ENCODE peak calls at places on chromosomes 1 and 21, in ten cellular contexts. M is kidney epithelial cell, J is AG10803, O is A549, R is BE2C, E is fibroblast of the aortic adventitia, H is cardiac muscle cell, Q is mucosa of descending colon, C is heart right ventricle, Y is lower lobe of right lung. G is an unnamed sample.
A peak's percentile ranks its signal among the peaks of the same experiment; 100 is the strongest.

GRCh38 chr1:63662846-63663245 is 69.6 kb downstream of the PGM1 start:
- DNase-seq in O (peak; percentile 79), R (no peak), E (peak; percentile 36), C (no peak), M (peak; percentile 89), Q (no peak), H (no peak), J (no peak), Y (no peak), G (peak; percentile 28)

GRCh38 chr1:63774617-63775417 is 1.0 kb downstream of the ROR1 start:
- DNase-seq in R (peak; percentile 46), C (peak; percentile 47), H (peak; percentile 68), E (peak; percentile 52), Q (peak; percentile 52), M (no peak), Y (peak; percentile 59), J (peak; percentile 36), O (peak; percentile 39), G (peak; percentile 45)

GRCh38 chr1:58941471-58942289 is 157.8 kb upstream of the JUN start:
- DNase-seq in H (no peak), M (no peak), E (no peak), Q (no peak), R (no peak), C (no peak), Y (no peak), O (no peak), J (no peak), G (no peak)

GRCh38 chr1:175572932-175573871 is 170.2 kb downstream of the TNR start:
- DNase-seq in R (peak; percentile 59), O (no peak), E (no peak), M (peak; percentile 42), H (no peak), C (no peak), Q (no peak), Y (no peak), J (no peak), G (no peak)

GRCh38 chr1:17393225-17393624 is 21.2 kb downstream of the PADI6 start:
- DNase-seq in J (no peak), R (no peak), M (no peak), Y (no peak), Q (no peak), C (no peak), O (no peak), E (no peak), H (no peak), G (no peak)

GRCh38 chr1:36034692-36035091 is 49.2 kb upstream of the TEKT2 start:
- DNase-seq in J (peak; percentile 45), Q (no peak), Y (no peak), M (peak; percentile 87), C (no peak), O (peak; percentile 21), H (no peak), R (no peak), E (peak; percentile 19), G (peak; percentile 65)

GRCh38 chr1:215082532-215083407 is at the start of gene KCNK2:
- DNase-seq in Y (no peak), O (no peak), J (peak; percentile 73), Q (no peak), H (peak; percentile 37), R (peak; percentile 10), M (no peak), E (peak; percentile 49), C (no peak), G (peak; percentile 6)

GRCh38 chr1:101506541-101507164 is 269.8 kb downstream of the S1PR1 start:
- DNase-seq in M (no peak), C (no peak), E (peak; percentile 51), J (peak; percentile 37), O (peak; percentile 35), H (peak; percentile 56), R (peak; percentile 60), Q (peak; percentile 74), Y (no peak), G (peak; percentile 61)

GRCh38 chr1:161484613-161485012 is 20.6 kb upstream of the FCGR2A start:
- DNase-seq in R (no peak), H (no peak), Q (no peak), M (no peak), J (no peak), O (no peak), Y (no peak), E (no peak), C (no peak), G (peak; percentile 15)

GRCh38 chr1:71522721-71523120 is 441.9 kb upstream of the ZRANB2 start:
- DNase-seq in J (peak; percentile 54), Q (no peak), E (peak; percentile 2), M (no peak), C (no peak), O (no peak), H (no peak), R (no peak), Y (no peak), G (no peak)

GRCh38 chr21:41361786-41362604 is at the start of gene MX2:
- DNase-seq in Y (peak; percentile 80), C (peak; percentile 69), J (peak; percentile 92), H (no peak), R (no peak), E (peak; percentile 79), Q (peak; percentile 78), M (no peak), O (no peak), G (peak; percentile 70)

GRCh38 chr21:25878334-25878733 is 143.6 kb downstream of the GABPA start:
- DNase-seq in Q (no peak), M (no peak), E (no peak), O (no peak), Y (no peak), C (no peak), R (no peak), H (no peak), J (no peak), G (peak; percentile 23)

GRCh38 chr1:205447457-205448415 is 8.1 kb downstream of the BLACAT1 start:
- DNase-seq in O (no peak), Y (no peak), C (no peak), Q (no peak), E (peak; percentile 59), J (no peak), R (no peak), H (no peak), M (no peak), G (peak; percentile 43)

GRCh38 chr1:174982971-174983689 is 16.6 kb upstream of the CACYBP start:
- DNase-seq in Y (no peak), H (peak; percentile 47), M (no peak), J (peak; percentile 54), O (peak; percentile 66), R (peak; percentile 41), E (peak; percentile 72), Q (peak; percentile 81), C (no peak), G (peak; percentile 80)

DNA sequence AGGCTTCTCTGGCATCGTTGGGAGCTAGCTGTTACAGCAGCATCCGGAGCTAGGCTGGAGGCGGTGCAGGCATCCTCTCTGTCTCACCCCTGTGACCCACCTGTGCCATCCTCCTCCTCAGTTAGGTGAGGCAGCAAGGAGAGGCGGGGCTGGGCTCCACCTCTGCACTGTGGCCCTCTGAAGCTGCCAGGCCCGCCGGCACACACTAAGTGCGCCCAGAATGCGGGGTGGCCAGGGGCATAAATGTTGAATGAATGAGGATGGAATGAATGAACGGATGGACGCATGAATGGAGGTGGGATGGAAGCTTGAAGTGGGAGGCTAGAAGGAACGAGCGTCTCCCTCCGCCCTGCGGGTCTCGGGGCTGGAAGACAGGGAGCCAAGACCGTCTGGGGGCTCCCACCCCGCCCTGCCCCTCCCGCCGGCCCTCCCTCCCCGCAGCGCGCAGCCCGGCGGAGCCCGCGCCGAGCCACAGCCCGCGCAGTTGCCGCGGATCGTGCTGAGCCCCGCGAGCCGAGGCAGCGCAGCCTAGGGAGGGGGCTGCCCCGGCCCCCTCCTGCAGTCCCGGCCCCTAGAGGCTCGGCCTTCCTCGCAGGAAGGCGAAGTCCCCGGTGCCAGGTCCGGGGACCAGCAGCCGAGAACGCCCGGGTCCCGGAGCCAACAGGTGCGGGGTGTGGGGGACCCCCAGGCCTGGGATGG is at the start of gene HCRTR1:
- DNase-seq in E (no peak), H (no peak), Y (no peak), C (no peak), R (no peak), M (no peak), Q (no peak), J (no peak), O (no peak), G (no peak)
- H3K4me3 ChIP-seq in E (peak within 1 kb of the TSS; percentile 61), H (peak within 1 kb of the TSS; percentile 81), Y (peak within 1 kb of the TSS; percentile 56), C (peak within 1 kb of the TSS; percentile 70), R (peak within 1 kb of the TSS; percentile 58), M (peak within 1 kb of the TSS; percentile 46), Q (no peak within 1 kb of the TSS), J (peak within 1 kb of the TSS; percentile 55), O (peak within 1 kb of the TSS; percentile 83), G (peak within 1 kb of the TSS; percentile 49)

GRCh38 chr21:45528981-45529784 is 13.1 kb downstream of the SLC19A1 start:
- DNase-seq in J (no peak), R (no peak), M (no peak), H (no peak), O (no peak), C (peak; percentile 3), E (no peak), Q (no peak), Y (peak; percentile 55), G (no peak)
- TF ChIP-seq CTCF in J (no peak), R (no peak), M (no peak), H (no peak), O (no peak), C (no peak), E (no peak), Q (no peak), Y (no peak), G (no peak)

DNA sequence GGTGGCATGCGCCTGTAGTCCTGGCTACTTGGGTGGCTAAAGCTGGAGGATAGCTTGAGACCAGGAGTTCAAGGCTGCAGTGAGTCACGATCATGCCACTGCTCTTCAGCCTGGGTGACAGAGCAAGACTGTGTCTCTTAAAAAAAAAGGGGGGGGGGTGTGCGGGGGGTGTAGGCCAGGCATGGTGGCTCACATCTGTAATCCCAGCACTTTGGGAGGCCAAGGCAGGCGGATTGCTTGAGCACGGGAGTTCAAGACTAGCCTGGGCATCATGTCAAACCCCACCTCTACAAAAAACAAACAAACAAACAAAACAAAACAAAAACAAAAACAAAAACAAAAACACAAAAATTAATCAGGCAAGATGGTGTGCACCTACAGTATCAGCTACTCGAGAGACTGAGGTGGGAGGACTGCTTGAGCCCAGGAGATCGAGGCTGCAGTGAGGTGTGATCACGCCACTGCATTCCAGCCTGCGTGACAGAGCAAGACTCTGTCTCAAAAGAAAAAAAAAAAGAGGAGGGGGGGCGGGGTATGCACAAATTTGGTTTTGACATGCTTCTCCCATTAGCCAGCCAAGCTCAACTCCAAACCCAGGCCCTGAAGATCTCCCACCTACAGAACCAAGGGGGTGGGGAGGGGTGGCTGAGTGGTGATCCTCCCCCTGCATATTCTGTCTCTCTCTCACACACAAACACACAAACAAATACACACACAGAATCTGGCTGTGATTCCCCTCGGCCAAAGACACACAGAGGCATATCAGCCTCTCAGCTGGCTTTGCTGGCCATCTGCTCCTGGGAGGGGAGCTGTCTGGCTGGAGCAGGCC is 3.1 kb downstream of the PTAFR start:
- DNase-seq in M (no peak), H (peak; percentile 21), O (no peak), Q (peak; percentile 33), E (no peak), Y (peak; percentile 22), J (no peak), C (no peak), R (peak; percentile 56), G (peak; percentile 49)
- H3K4me3 ChIP-seq in M (no peak overlapping the region), H (no peak overlapping the region), O (no peak overlapping the region), Q (no peak overlapping the region), E (no peak overlapping the region), Y (peak overlapping the region; percentile 48), J (no peak overlapping the region), C (no peak overlapping the region), R (no peak overlapping the region), G (no peak overlapping the region)

DNA sequence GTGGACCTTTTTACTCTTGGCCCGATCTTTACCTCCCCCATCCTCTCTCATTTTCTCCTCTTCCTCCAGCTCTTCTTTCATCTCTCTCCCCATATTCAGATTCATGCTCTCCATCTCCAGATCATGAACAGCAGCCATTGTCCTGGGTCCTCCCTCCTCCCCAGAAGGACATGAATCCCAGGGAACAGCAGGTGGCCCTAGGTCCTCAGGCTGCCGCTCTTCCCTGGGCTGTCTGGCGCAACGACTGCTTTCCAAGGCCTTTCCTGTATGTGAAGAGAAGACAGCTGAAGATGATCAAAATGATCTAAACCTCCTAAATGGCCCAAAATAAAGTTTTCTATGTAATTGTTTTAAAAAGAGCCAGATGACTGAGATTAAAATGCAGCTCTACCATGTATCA is 22.6 kb downstream of the RHBDL2 start:
- DNase-seq in Y (no peak), C (no peak), M (no peak), Q (no peak), E (no peak), J (peak; percentile 21), O (no peak), R (no peak), H (peak; percentile 16), G (no peak)
- TF ChIP-seq CTCF in Y (no peak), C (no peak), M (no peak), Q (no peak), E (no peak), J (no peak), O (no peak), R (no peak), H (no peak), G (no peak)